ENCODE peak calls at places on chromosomes 6 and 20, in five cellular contexts. C is brain microvascular endothelial cell, F is GM06990, B is left lung, J is OCI-LY7. W is an unnamed sample.
A peak's percentile ranks its signal among the peaks of the same experiment; 100 is the strongest.

GRCh38 chr20:43909211-43909610 is 5.4 kb upstream of the TOX2 start:
- DNase-seq in J (no peak), F (no peak), B (no peak), C (no peak), W (no peak)

GRCh38 chr6:36220211-36220610 is 23.7 kb downstream of the BRPF3 start:
- DNase-seq in J (no peak), B (no peak), F (no peak), C (no peak), W (no peak)

GRCh38 chr6:170074907-170075306 is 216.0 kb downstream of the DLL1 start:
- DNase-seq in C (no peak), F (no peak), B (peak; percentile 74), J (peak; percentile 10), W (no peak)

GRCh38 chr6:24856954-24857670 is 58.4 kb upstream of the ARMH2 start:
- DNase-seq in J (peak; percentile 47), B (no peak), C (no peak), F (no peak), W (no peak)

GRCh38 chr6:22956029-22956715 is 386.8 kb downstream of the HDGFL1 start:
- DNase-seq in F (no peak), J (no peak), B (no peak), C (no peak), W (no peak)

GRCh38 chr6:329888-330691 is 37.8 kb downstream of the DUSP22 start:
- DNase-seq in F (no peak), C (no peak), B (no peak), J (peak; percentile 42), W (no peak)

GRCh38 chr6:29624520-29624961 is 8.4 kb downstream of the GABBR1 start:
- DNase-seq in F (no peak), B (no peak), J (no peak), C (no peak), W (no peak)

GRCh38 chr6:44678252-44678935 is 290.9 kb downstream of the CDC5L start:
- DNase-seq in J (no peak), F (no peak), C (no peak), B (no peak), W (no peak)

GRCh38 chr6:148307400-148307799 is 35.2 kb upstream of the SASH1 start:
- DNase-seq in J (no peak), C (no peak), B (no peak), F (no peak), W (no peak)

GRCh38 chr6:54419885-54420284 is 111.6 kb downstream of the TINAG start:
- DNase-seq in F (no peak), J (no peak), C (peak; percentile 69), B (no peak), W (no peak)

GRCh38 chr6:24883618-24884017 is 52.1 kb downstream of the RIPOR2 start:
- DNase-seq in C (peak; percentile 4), J (peak; percentile 85), F (peak; percentile 71), B (no peak), W (no peak)

GRCh38 chr6:73586416-73586974 is 65.7 kb upstream of the EEF1A1 start:
- DNase-seq in C (no peak), F (no peak), J (no peak), B (no peak), W (no peak)

GRCh38 chr6:45375449-45375848 is 2.3 kb downstream of the SUPT3H start:
- DNase-seq in F (no peak), C (no peak), B (no peak), J (no peak), W (no peak)

GRCh38 chr6:103124471-103124870 is 1731.0 kb downstream of the GRIK2 start:
- DNase-seq in F (no peak), C (no peak), J (no peak), B (no peak), W (no peak)

GRCh38 chr6:113120577-113121285 is 736.4 kb upstream of the MARCKS start:
- DNase-seq in J (no peak), B (no peak), F (no peak), C (peak; percentile 99), W (no peak)

GRCh38 chr20:10649817-10650200 is 24.0 kb downstream of the JAG1 start:
- DNase-seq in B (no peak), F (no peak), C (peak; percentile 83), J (no peak), W (no peak)

GRCh38 chr6:169265486-169266131 is 12.0 kb upstream of the THBS2 start:
- DNase-seq in F (no peak), B (no peak), J (no peak), C (no peak), W (no peak)

GRCh38 chr20:7776148-7776547 is 164.1 kb downstream of the HAO1 start:
- DNase-seq in C (no peak), F (no peak), J (peak; percentile 30), B (no peak), W (no peak)

GRCh38 chr6:44422534-44422933 is 35.0 kb downstream of the CDC5L start:
- DNase-seq in C (no peak), B (no peak), J (no peak), F (no peak), W (no peak)

GRCh38 chr20:634526-634925 is 18.5 kb downstream of the SRXN1 start:
- DNase-seq in F (no peak), J (no peak), C (no peak), B (no peak), W (no peak)

GRCh38 chr20:50625986-50626677 is 65.2 kb downstream of the RIPOR3 start:
- DNase-seq in J (peak; percentile 61), B (no peak), C (peak; percentile 34), F (no peak), W (no peak)

GRCh38 chr20:35040090-35040489 is 52.5 kb downstream of the TRPC4AP start:
- DNase-seq in F (no peak), J (no peak), C (no peak), B (no peak), W (no peak)

GRCh38 chr6:49847014-49847413 is 19.3 kb downstream of the CRISP1 start:
- DNase-seq in B (no peak), C (no peak), J (no peak), F (no peak), W (no peak)

GRCh38 chr20:13382786-13383185 is 161.7 kb downstream of the ISM1 start:
- DNase-seq in B (no peak), F (no peak), C (no peak), J (no peak), W (no peak)

GRCh38 chr6:154488276-154488627 is 22.2 kb downstream of the CNKSR3 start:
- DNase-seq in J (no peak), F (no peak), B (no peak), C (no peak), W (no peak)

GRCh38 chr6:90068835-90069478 is 174.7 kb downstream of the GJA10 start:
- DNase-seq in F (no peak), J (no peak), C (peak; percentile 16), B (no peak), W (no peak)

GRCh38 chr6:27668442-27669275 is 195.8 kb upstream of the ZNF184 start:
- DNase-seq in F (peak; percentile 79), J (peak; percentile 30), C (no peak), B (no peak), W (no peak)

GRCh38 chr6:111521497-111522275 is 38.7 kb upstream of the REV3L start:
- DNase-seq in B (no peak), J (no peak), C (no peak), F (no peak), W (no peak)

GRCh38 chr20:53800883-53801604 is 207.4 kb upstream of the ZNF217 start:
- DNase-seq in B (no peak), C (no peak), F (no peak), J (no peak), W (no peak)

DNA sequence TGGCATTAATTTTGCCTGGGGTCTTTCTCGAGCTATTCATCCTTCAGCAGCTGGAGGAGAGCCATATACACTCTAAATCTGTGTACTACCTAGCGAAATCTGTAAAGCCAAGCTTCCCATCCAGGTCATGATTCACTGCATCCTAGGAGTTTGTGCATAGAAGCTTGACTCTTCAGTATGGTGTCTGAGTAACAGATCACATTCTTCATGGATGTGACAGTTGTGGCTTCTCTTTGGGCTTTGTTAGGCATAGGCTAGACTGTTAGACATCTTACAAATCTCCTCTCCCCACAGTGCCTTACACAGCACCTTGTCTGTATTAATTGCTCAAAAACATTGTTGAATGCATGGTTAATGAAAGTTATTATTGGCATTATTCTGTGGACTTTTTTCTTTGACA is 177.0 kb downstream of the EYA4 start:
- DNase-seq in J (no peak), F (no peak), C (no peak), B (no peak), W (no peak)
- TF ChIP-seq CTCF in J (no peak), F (no peak), C (no peak), B (no peak), W (no peak)

DNA sequence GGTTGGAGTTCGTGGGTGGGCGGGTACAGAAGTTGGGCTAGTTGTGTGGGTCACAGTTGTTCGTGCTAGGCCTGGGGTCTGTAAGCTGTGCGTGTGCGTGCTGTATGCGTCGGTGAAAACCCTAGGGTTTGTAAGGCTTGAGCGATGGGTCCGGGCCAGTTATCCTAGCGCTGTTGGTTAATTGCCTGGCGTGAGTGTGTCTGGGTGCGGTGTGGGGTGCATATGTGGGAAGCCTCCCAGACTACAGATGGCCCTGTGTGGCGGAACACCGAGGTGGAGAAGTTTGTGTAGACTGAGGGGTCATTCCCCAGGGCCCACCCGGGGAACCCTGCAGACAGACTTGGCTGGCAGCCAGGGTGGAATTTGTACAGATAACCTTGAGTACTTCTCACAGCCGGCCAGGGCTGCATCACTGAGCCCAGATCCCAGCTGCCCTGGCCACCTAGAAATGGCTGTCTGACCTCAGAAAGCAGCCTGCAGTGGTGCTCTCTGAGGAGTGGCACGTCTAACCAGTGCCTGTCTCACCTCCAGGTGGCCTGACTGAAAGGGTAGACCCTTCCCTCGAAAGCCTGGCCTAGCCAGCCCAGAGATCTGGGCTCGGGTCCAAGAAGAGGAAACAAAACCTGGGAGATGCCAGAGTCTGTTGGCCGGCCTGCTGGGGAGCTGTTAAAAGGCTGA is 1.8 kb downstream of the TGIF2 start:
- DNase-seq in J (peak; percentile 55), F (no peak), B (no peak), C (peak; percentile 35), W (peak; percentile 80)
- TF ChIP-seq CTCF in J (peak; percentile 27), F (peak; percentile 1), B (no peak), C (peak; percentile 12), W (no peak)

GRCh38 chr6:149941583-149942460 is at the start of gene ULBP2:
- DNase-seq in F (peak; percentile 79), B (peak; percentile 87), C (peak; percentile 94), J (peak; percentile 83), W (peak; percentile 63)
- TF ChIP-seq CTCF in F (no peak), B (no peak), C (no peak), J (no peak), W (no peak)

DNA sequence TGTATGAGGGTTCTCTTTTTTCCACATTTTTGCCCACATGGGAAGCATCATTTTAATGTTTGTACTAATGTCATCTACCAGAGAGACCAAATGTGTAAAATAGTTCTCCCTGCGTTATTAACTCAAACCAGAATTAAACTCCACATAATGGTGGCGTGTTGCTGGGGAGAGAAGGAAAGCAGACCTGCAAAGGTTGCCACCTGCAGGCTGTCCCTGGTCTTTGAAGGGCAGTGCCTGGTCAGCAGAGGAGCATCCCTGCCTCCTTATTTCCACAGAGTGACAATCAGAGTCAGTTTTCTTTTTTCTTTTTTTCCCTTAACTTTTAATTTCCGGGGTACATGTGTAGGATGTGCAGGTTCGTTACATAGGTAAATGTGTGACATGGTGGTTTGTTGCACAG is 214.5 kb downstream of the TBX18 start:
- DNase-seq in C (no peak), J (no peak), F (no peak), B (no peak), W (no peak)
- TF ChIP-seq CTCF in C (peak; percentile 44), J (no peak), F (no peak), B (no peak), W (no peak)

W was measured in omental fat pad.